ENCODE peak calls at places on chromosomes 7 and 10, in nine cellular contexts. One of them, this sample, is unnamed.

GRCh38 chr7:107386543-107386900 is 83.3 kb upstream of the GPR22 start:
- DNase-seq in CD8-positive, alpha-beta T cell: no peak
- DNase-seq in sciatic nerve: no peak
- DNase-seq in central memory CD8-positive, alpha-beta T cell: no peak
- DNase-seq in NCI-H1092: no peak
- DNase-seq in fibroblast of pulmonary artery: no peak
- DNase-seq in activated effector memory CD4-positive, alpha-beta T cell treated with Interleukin-2 at 50 U/mL for 16 hours: no peak
- DNase-seq in NCI-H1417: no peak
- DNase-seq in T1000: no peak
- DNase-seq in this sample: no peak

GRCh38 chr10:14742815-14743214 is 31.9 kb downstream of the FAM107B start:
- DNase-seq in NCI-H1092: no peak
- DNase-seq in sciatic nerve: no peak
- DNase-seq in fibroblast of pulmonary artery: no peak
- DNase-seq in activated effector memory CD4-positive, alpha-beta T cell treated with Interleukin-2 at 50 U/mL for 16 hours: no peak
- DNase-seq in NCI-H1417: no peak
- DNase-seq in central memory CD8-positive, alpha-beta T cell: no peak
- DNase-seq in T1000: no peak
- DNase-seq in CD8-positive, alpha-beta T cell: no peak
- DNase-seq in this sample: no peak

GRCh38 chr10:59047957-59048618 is 128.4 kb upstream of the PHYHIPL start:
- DNase-seq in fibroblast of pulmonary artery: no peak
- DNase-seq in central memory CD8-positive, alpha-beta T cell: no peak
- DNase-seq in T1000: no peak
- DNase-seq in CD8-positive, alpha-beta T cell: no peak
- DNase-seq in NCI-H1417: no peak
- DNase-seq in sciatic nerve: no peak
- DNase-seq in activated effector memory CD4-positive, alpha-beta T cell treated with Interleukin-2 at 50 U/mL for 16 hours: no peak
- DNase-seq in NCI-H1092: no peak
- DNase-seq in this sample: no peak

GRCh38 chr7:37916673-37917660 is at the start of gene SFRP4:
- DNase-seq in central memory CD8-positive, alpha-beta T cell: no peak
- DNase-seq in CD8-positive, alpha-beta T cell: no peak
- DNase-seq in NCI-H1092: peak; percentile 4
- DNase-seq in sciatic nerve: peak; percentile 89
- DNase-seq in NCI-H1417: peak; percentile 29
- DNase-seq in fibroblast of pulmonary artery: peak; percentile 68
- DNase-seq in T1000: peak; percentile 46
- DNase-seq in activated effector memory CD4-positive, alpha-beta T cell treated with Interleukin-2 at 50 U/mL for 16 hours: no peak
- DNase-seq in this sample: peak; percentile 51

GRCh38 chr10:61752111-61753011 is 89.6 kb downstream of the CABCOCO1 start:
- DNase-seq in NCI-H1417: peak; percentile 1
- DNase-seq in activated effector memory CD4-positive, alpha-beta T cell treated with Interleukin-2 at 50 U/mL for 16 hours: no peak
- DNase-seq in sciatic nerve: no peak
- DNase-seq in fibroblast of pulmonary artery: peak; percentile 53
- DNase-seq in T1000: no peak
- DNase-seq in central memory CD8-positive, alpha-beta T cell: no peak
- DNase-seq in NCI-H1092: no peak
- DNase-seq in CD8-positive, alpha-beta T cell: no peak
- DNase-seq in this sample: no peak

GRCh38 chr10:5534880-5535856 is 10.4 kb downstream of the CALML3 start:
- DNase-seq in sciatic nerve: no peak
- DNase-seq in CD8-positive, alpha-beta T cell: no peak
- DNase-seq in central memory CD8-positive, alpha-beta T cell: no peak
- DNase-seq in activated effector memory CD4-positive, alpha-beta T cell treated with Interleukin-2 at 50 U/mL for 16 hours: no peak
- DNase-seq in NCI-H1092: no peak
- DNase-seq in NCI-H1417: no peak
- DNase-seq in T1000: no peak
- DNase-seq in fibroblast of pulmonary artery: peak; percentile 92
- DNase-seq in this sample: no peak

GRCh38 chr7:22613466-22613865 is 113.5 kb upstream of the STEAP1B start:
- DNase-seq in activated effector memory CD4-positive, alpha-beta T cell treated with Interleukin-2 at 50 U/mL for 16 hours: no peak
- DNase-seq in CD8-positive, alpha-beta T cell: no peak
- DNase-seq in fibroblast of pulmonary artery: no peak
- DNase-seq in T1000: no peak
- DNase-seq in NCI-H1092: no peak
- DNase-seq in central memory CD8-positive, alpha-beta T cell: no peak
- DNase-seq in sciatic nerve: no peak
- DNase-seq in NCI-H1417: no peak
- DNase-seq in this sample: no peak

GRCh38 chr7:117675519-117676137 is 195.8 kb downstream of the CFTR start:
- DNase-seq in sciatic nerve: no peak
- DNase-seq in central memory CD8-positive, alpha-beta T cell: no peak
- DNase-seq in activated effector memory CD4-positive, alpha-beta T cell treated with Interleukin-2 at 50 U/mL for 16 hours: no peak
- DNase-seq in T1000: no peak
- DNase-seq in CD8-positive, alpha-beta T cell: no peak
- DNase-seq in NCI-H1092: no peak
- DNase-seq in NCI-H1417: no peak
- DNase-seq in fibroblast of pulmonary artery: no peak
- DNase-seq in this sample: no peak

GRCh38 chr10:50496228-50496627 is 127.5 kb downstream of the SGMS1 start:
- DNase-seq in central memory CD8-positive, alpha-beta T cell: no peak
- DNase-seq in CD8-positive, alpha-beta T cell: no peak
- DNase-seq in NCI-H1092: no peak
- DNase-seq in activated effector memory CD4-positive, alpha-beta T cell treated with Interleukin-2 at 50 U/mL for 16 hours: no peak
- DNase-seq in fibroblast of pulmonary artery: no peak
- DNase-seq in NCI-H1417: no peak
- DNase-seq in T1000: no peak
- DNase-seq in sciatic nerve: no peak
- DNase-seq in this sample: no peak

GRCh38 chr7:157745721-157746709 is 409.2 kb downstream of the DNAJB6 start:
- DNase-seq in CD8-positive, alpha-beta T cell: no peak
- DNase-seq in activated effector memory CD4-positive, alpha-beta T cell treated with Interleukin-2 at 50 U/mL for 16 hours: no peak
- DNase-seq in central memory CD8-positive, alpha-beta T cell: no peak
- DNase-seq in sciatic nerve: no peak
- DNase-seq in T1000: no peak
- DNase-seq in NCI-H1092: no peak
- DNase-seq in fibroblast of pulmonary artery: no peak
- DNase-seq in NCI-H1417: no peak
- DNase-seq in this sample: no peak

GRCh38 chr7:151851160-151851751 is 25.7 kb downstream of the PRKAG2 start:
- DNase-seq in T1000: no peak
- DNase-seq in fibroblast of pulmonary artery: no peak
- DNase-seq in CD8-positive, alpha-beta T cell: no peak
- DNase-seq in sciatic nerve: no peak
- DNase-seq in NCI-H1417: no peak
- DNase-seq in activated effector memory CD4-positive, alpha-beta T cell treated with Interleukin-2 at 50 U/mL for 16 hours: no peak
- DNase-seq in central memory CD8-positive, alpha-beta T cell: no peak
- DNase-seq in NCI-H1092: no peak
- DNase-seq in this sample: no peak

GRCh38 chr7:19102884-19103283 is 14.6 kb downstream of the TWIST1 start:
- DNase-seq in sciatic nerve: no peak
- DNase-seq in central memory CD8-positive, alpha-beta T cell: no peak
- DNase-seq in NCI-H1092: no peak
- DNase-seq in CD8-positive, alpha-beta T cell: no peak
- DNase-seq in T1000: no peak
- DNase-seq in NCI-H1417: no peak
- DNase-seq in activated effector memory CD4-positive, alpha-beta T cell treated with Interleukin-2 at 50 U/mL for 16 hours: no peak
- DNase-seq in fibroblast of pulmonary artery: no peak
- DNase-seq in this sample: no peak

GRCh38 chr10:92809845-92810244 is 38.5 kb upstream of the EXOC6 start:
- DNase-seq in NCI-H1092: no peak
- DNase-seq in CD8-positive, alpha-beta T cell: no peak
- DNase-seq in activated effector memory CD4-positive, alpha-beta T cell treated with Interleukin-2 at 50 U/mL for 16 hours: no peak
- DNase-seq in central memory CD8-positive, alpha-beta T cell: no peak
- DNase-seq in fibroblast of pulmonary artery: no peak
- DNase-seq in NCI-H1417: no peak
- DNase-seq in T1000: no peak
- DNase-seq in sciatic nerve: no peak
- DNase-seq in this sample: no peak

GRCh38 chr7:90459888-90460287 is 9.6 kb upstream of the PTTG1IP2 start:
- DNase-seq in NCI-H1092: no peak
- DNase-seq in CD8-positive, alpha-beta T cell: no peak
- DNase-seq in sciatic nerve: no peak
- DNase-seq in NCI-H1417: no peak
- DNase-seq in fibroblast of pulmonary artery: peak; percentile 16
- DNase-seq in central memory CD8-positive, alpha-beta T cell: no peak
- DNase-seq in activated effector memory CD4-positive, alpha-beta T cell treated with Interleukin-2 at 50 U/mL for 16 hours: no peak
- DNase-seq in T1000: no peak
- DNase-seq in this sample: no peak

GRCh38 chr10:70348228-70348850 is 34.1 kb downstream of the LRRC20 start:
- DNase-seq in T1000: no peak
- DNase-seq in fibroblast of pulmonary artery: peak; percentile 43
- DNase-seq in NCI-H1092: no peak
- DNase-seq in CD8-positive, alpha-beta T cell: no peak
- DNase-seq in sciatic nerve: no peak
- DNase-seq in central memory CD8-positive, alpha-beta T cell: no peak
- DNase-seq in activated effector memory CD4-positive, alpha-beta T cell treated with Interleukin-2 at 50 U/mL for 16 hours: no peak
- DNase-seq in NCI-H1417: peak; percentile 8
- DNase-seq in this sample: no peak

GRCh38 chr10:74244097-74244685 is 93.2 kb downstream of the ADK start:
- DNase-seq in sciatic nerve: no peak
- DNase-seq in activated effector memory CD4-positive, alpha-beta T cell treated with Interleukin-2 at 50 U/mL for 16 hours: no peak
- DNase-seq in NCI-H1092: peak; percentile 17
- DNase-seq in fibroblast of pulmonary artery: peak; percentile 83
- DNase-seq in T1000: no peak
- DNase-seq in central memory CD8-positive, alpha-beta T cell: no peak
- DNase-seq in NCI-H1417: peak; percentile 65
- DNase-seq in CD8-positive, alpha-beta T cell: no peak
- DNase-seq in this sample: peak; percentile 61

GRCh38 chr10:117217196-117217761 is 20.0 kb downstream of the KCNK18 start:
- DNase-seq in NCI-H1092: no peak
- DNase-seq in NCI-H1417: no peak
- DNase-seq in activated effector memory CD4-positive, alpha-beta T cell treated with Interleukin-2 at 50 U/mL for 16 hours: no peak
- DNase-seq in central memory CD8-positive, alpha-beta T cell: no peak
- DNase-seq in fibroblast of pulmonary artery: no peak
- DNase-seq in sciatic nerve: no peak
- DNase-seq in CD8-positive, alpha-beta T cell: peak; percentile 15
- DNase-seq in T1000: no peak
- DNase-seq in this sample: no peak

GRCh38 chr7:117612637-117613036 is 132.8 kb downstream of the CFTR start:
- DNase-seq in activated effector memory CD4-positive, alpha-beta T cell treated with Interleukin-2 at 50 U/mL for 16 hours: no peak
- DNase-seq in NCI-H1092: no peak
- DNase-seq in CD8-positive, alpha-beta T cell: no peak
- DNase-seq in fibroblast of pulmonary artery: no peak
- DNase-seq in NCI-H1417: peak; percentile 72
- DNase-seq in central memory CD8-positive, alpha-beta T cell: no peak
- DNase-seq in T1000: no peak
- DNase-seq in sciatic nerve: no peak
- DNase-seq in this sample: no peak

GRCh38 chr7:35035511-35035921 is 1.8 kb downstream of the DPY19L1 start:
- DNase-seq in central memory CD8-positive, alpha-beta T cell: no peak
- DNase-seq in T1000: peak; percentile 17
- DNase-seq in fibroblast of pulmonary artery: peak; percentile 48
- DNase-seq in activated effector memory CD4-positive, alpha-beta T cell treated with Interleukin-2 at 50 U/mL for 16 hours: peak; percentile 12
- DNase-seq in CD8-positive, alpha-beta T cell: no peak
- DNase-seq in NCI-H1092: peak; percentile 23
- DNase-seq in NCI-H1417: peak; percentile 71
- DNase-seq in sciatic nerve: no peak
- DNase-seq in this sample: peak; percentile 38

GRCh38 chr10:79101560-79101971 is 32.8 kb downstream of the ZMIZ1 start:
- DNase-seq in fibroblast of pulmonary artery: no peak
- DNase-seq in NCI-H1417: peak; percentile 85
- DNase-seq in central memory CD8-positive, alpha-beta T cell: no peak
- DNase-seq in sciatic nerve: no peak
- DNase-seq in activated effector memory CD4-positive, alpha-beta T cell treated with Interleukin-2 at 50 U/mL for 16 hours: no peak
- DNase-seq in CD8-positive, alpha-beta T cell: no peak
- DNase-seq in T1000: no peak
- DNase-seq in NCI-H1092: no peak
- DNase-seq in this sample: peak; percentile 72

GRCh38 chr7:112383671-112384417 is 66.4 kb upstream of the IFRD1 start:
- DNase-seq in CD8-positive, alpha-beta T cell: no peak
- DNase-seq in fibroblast of pulmonary artery: peak; percentile 34
- DNase-seq in activated effector memory CD4-positive, alpha-beta T cell treated with Interleukin-2 at 50 U/mL for 16 hours: no peak
- DNase-seq in T1000: no peak
- DNase-seq in NCI-H1092: peak; percentile 19
- DNase-seq in NCI-H1417: peak; percentile 40
- DNase-seq in central memory CD8-positive, alpha-beta T cell: no peak
- DNase-seq in sciatic nerve: no peak
- DNase-seq in this sample: no peak

GRCh38 chr7:82740246-82740848 is 296.8 kb upstream of the CACNA2D1 start:
- DNase-seq in sciatic nerve: no peak
- DNase-seq in CD8-positive, alpha-beta T cell: no peak
- DNase-seq in NCI-H1092: peak; percentile 64
- DNase-seq in activated effector memory CD4-positive, alpha-beta T cell treated with Interleukin-2 at 50 U/mL for 16 hours: no peak
- DNase-seq in NCI-H1417: peak; percentile 88
- DNase-seq in T1000: no peak
- DNase-seq in fibroblast of pulmonary artery: peak; percentile 72
- DNase-seq in central memory CD8-positive, alpha-beta T cell: no peak
- DNase-seq in this sample: peak; percentile 24

GRCh38 chr10:70145666-70146488 is 623 bp downstream of the TYSND1 start:
- DNase-seq in T1000: peak; percentile 62
- DNase-seq in CD8-positive, alpha-beta T cell: peak; percentile 56
- DNase-seq in NCI-H1417: peak; percentile 74
- DNase-seq in sciatic nerve: peak; percentile 76
- DNase-seq in NCI-H1092: peak; percentile 28
- DNase-seq in fibroblast of pulmonary artery: peak; percentile 57
- DNase-seq in central memory CD8-positive, alpha-beta T cell: peak; percentile 69
- DNase-seq in activated effector memory CD4-positive, alpha-beta T cell treated with Interleukin-2 at 50 U/mL for 16 hours: peak; percentile 69
- DNase-seq in this sample: peak; percentile 22

GRCh38 chr10:3417096-3417495 is 244.5 kb upstream of the PITRM1 start:
- DNase-seq in fibroblast of pulmonary artery: no peak
- DNase-seq in NCI-H1092: no peak
- DNase-seq in NCI-H1417: no peak
- DNase-seq in CD8-positive, alpha-beta T cell: no peak
- DNase-seq in activated effector memory CD4-positive, alpha-beta T cell treated with Interleukin-2 at 50 U/mL for 16 hours: no peak
- DNase-seq in sciatic nerve: no peak
- DNase-seq in central memory CD8-positive, alpha-beta T cell: no peak
- DNase-seq in T1000: no peak
- DNase-seq in this sample: no peak

This sample was measured in NCI-H510A treated with DMSO at 0.1 percent for 48 hours.